ENCODE peak calls at places on chromosomes 4 and X, in seven cellular contexts. L is H9, Z is IMR-90, E is H1, X is mesendoderm, B is trophoblast cell, W is mesenchymal stem cell. A is an unnamed sample.

GRCh38 chrX:915427-916234 is 285.0 kb downstream of the SHOX start:
- DNase-seq in W (no peak), Z (no peak), L (no peak), X (no peak), E (no peak), B (no peak), A (no peak)

GRCh38 chr4:155617312-155617711 is 49.3 kb upstream of the GUCY1A1 start:
- DNase-seq in Z (peak), E (no peak), X (no peak), W (no peak), B (no peak), L (no peak), A (no peak)

GRCh38 chrX:98380106-98380505 is 1496.4 kb downstream of the RPA4 start:
- DNase-seq in X (peak), E (peak), Z (no peak), L (peak), B (no peak), W (no peak), A (no peak)

GRCh38 chr4:82776925-82777542 is 21.6 kb downstream of the SCD5 start:
- DNase-seq in W (no peak), L (peak), E (no peak), Z (peak), X (no peak), B (peak), A (no peak)

GRCh38 chr4:171203425-171203824 is 609.8 kb upstream of the GALNTL6 start:
- DNase-seq in E (peak), W (peak), L (no peak), B (peak), X (peak), Z (no peak), A (no peak)

GRCh38 chr4:158170691-158171455 is 2.0 kb downstream of the GASK1B start:
- DNase-seq in B (peak), E (no peak), X (peak), W (peak), Z (peak), L (peak), A (no peak)

GRCh38 chrX:110062919-110063318 is 60.0 kb downstream of the TMEM164 start:
- DNase-seq in Z (no peak), B (no peak), E (no peak), L (no peak), W (no peak), X (no peak), A (no peak)

GRCh38 chrX:121831601-121832000 is 784.2 kb downstream of the GLUD2 start:
- DNase-seq in Z (no peak), W (no peak), B (no peak), L (no peak), X (no peak), E (no peak), A (no peak)

GRCh38 chr4:171639540-171639939 is 173.7 kb upstream of the GALNTL6 start:
- DNase-seq in Z (no peak), B (no peak), W (no peak), X (no peak), L (no peak), E (no peak), A (no peak)

GRCh38 chr4:184348311-184349233 is 125.8 kb downstream of the IRF2 start:
- DNase-seq in W (peak), B (no peak), E (no peak), X (peak), L (no peak), Z (peak), A (no peak)

GRCh38 chr4:126451237-126451885 is 1136.6 kb downstream of the FAT4 start:
- DNase-seq in X (no peak), B (peak), W (peak), Z (peak), E (no peak), L (no peak), A (no peak)

GRCh38 chr4:4762909-4763814 is 96.3 kb upstream of the MSX1 start:
- DNase-seq in W (peak), X (peak), E (no peak), L (peak), B (peak), Z (peak), A (no peak)

GRCh38 chr4:85774000-85774399 is 299.1 kb downstream of the ARHGAP24 start:
- DNase-seq in E (no peak), X (peak), B (peak), L (no peak), W (no peak), Z (no peak), A (no peak)

GRCh38 chr4:10502717-10503116 is 45.5 kb upstream of the ZNF518B start:
- DNase-seq in X (no peak), Z (no peak), W (no peak), E (no peak), B (peak), L (no peak), A (no peak)

GRCh38 chrX:136086521-136086920 is 60.8 kb upstream of the FHL1 start:
- DNase-seq in E (no peak), Z (peak), B (no peak), L (no peak), X (no peak), W (peak), A (no peak)

GRCh38 chr4:74395633-74396032 is 30.7 kb downstream of the EREG start:
- DNase-seq in Z (peak), X (no peak), E (no peak), B (no peak), W (peak), L (no peak), A (no peak)

GRCh38 chr4:14894392-14895292 is 107.6 kb upstream of the CPEB2 start:
- DNase-seq in E (no peak), W (no peak), B (no peak), Z (no peak), X (no peak), L (no peak), A (no peak)

GRCh38 chr4:124936427-124936826 is 223.9 kb upstream of the ANKRD50 start:
- DNase-seq in Z (peak), E (no peak), X (peak), L (no peak), B (no peak), W (peak), A (no peak)

GRCh38 chr4:6714954-6715353 is 1.0 kb upstream of the BLOC1S4 start:
- DNase-seq in W (no peak), Z (no peak), L (no peak), B (no peak), X (no peak), E (no peak), A (no peak)

GRCh38 chr4:77263247-77263646 is 106.2 kb downstream of the CCNG2 start:
- DNase-seq in B (no peak), E (no peak), Z (peak), X (no peak), L (no peak), W (no peak), A (no peak)

GRCh38 chr4:123649644-123650356 is 253.2 kb downstream of the SPRY1 start:
- DNase-seq in X (peak), B (peak), E (peak), W (peak), L (peak), Z (peak), A (no peak)

GRCh38 chr4:94698187-94698586 is 59.6 kb upstream of the BMPR1B start:
- DNase-seq in Z (no peak), E (no peak), W (no peak), L (no peak), X (no peak), B (no peak), A (no peak)

GRCh38 chrX:41827886-41828285 is 95.5 kb downstream of the CASK start:
- DNase-seq in W (peak), Z (peak), E (no peak), L (no peak), X (peak), B (no peak), A (no peak)

GRCh38 chr4:112141366-112142138 is 3.7 kb upstream of the FAM241A start:
- DNase-seq in Z (no peak), W (no peak), B (no peak), X (no peak), L (no peak), E (no peak), A (no peak)

GRCh38 chr4:153808175-153808574 is 19.3 kb upstream of the SFRP2 start:
- DNase-seq in B (no peak), W (peak), E (no peak), L (no peak), Z (no peak), X (no peak), A (no peak)

GRCh38 chr4:108270466-108271450 is 102.0 kb upstream of the LEF1 start:
- DNase-seq in X (no peak), L (no peak), W (peak), B (no peak), Z (peak), E (no peak), A (no peak)

GRCh38 chr4:37733230-37733904 is 47.2 kb upstream of the RELL1 start:
- DNase-seq in W (no peak), B (no peak), Z (no peak), L (no peak), X (no peak), E (no peak), A (no peak)

GRCh38 chr4:70868778-70869177 is 29.1 kb upstream of the GRSF1 start:
- DNase-seq in Z (no peak), E (no peak), X (peak), W (no peak), L (no peak), B (no peak), A (no peak)

GRCh38 chr4:70859066-70859465 is 19.4 kb upstream of the GRSF1 start:
- DNase-seq in B (no peak), X (no peak), W (no peak), Z (no peak), E (no peak), L (no peak), A (no peak)

GRCh38 chr4:70858454-70858853 is 18.8 kb upstream of the GRSF1 start:
- DNase-seq in E (no peak), B (no peak), L (no peak), W (no peak), X (no peak), Z (no peak), A (no peak)

DNA sequence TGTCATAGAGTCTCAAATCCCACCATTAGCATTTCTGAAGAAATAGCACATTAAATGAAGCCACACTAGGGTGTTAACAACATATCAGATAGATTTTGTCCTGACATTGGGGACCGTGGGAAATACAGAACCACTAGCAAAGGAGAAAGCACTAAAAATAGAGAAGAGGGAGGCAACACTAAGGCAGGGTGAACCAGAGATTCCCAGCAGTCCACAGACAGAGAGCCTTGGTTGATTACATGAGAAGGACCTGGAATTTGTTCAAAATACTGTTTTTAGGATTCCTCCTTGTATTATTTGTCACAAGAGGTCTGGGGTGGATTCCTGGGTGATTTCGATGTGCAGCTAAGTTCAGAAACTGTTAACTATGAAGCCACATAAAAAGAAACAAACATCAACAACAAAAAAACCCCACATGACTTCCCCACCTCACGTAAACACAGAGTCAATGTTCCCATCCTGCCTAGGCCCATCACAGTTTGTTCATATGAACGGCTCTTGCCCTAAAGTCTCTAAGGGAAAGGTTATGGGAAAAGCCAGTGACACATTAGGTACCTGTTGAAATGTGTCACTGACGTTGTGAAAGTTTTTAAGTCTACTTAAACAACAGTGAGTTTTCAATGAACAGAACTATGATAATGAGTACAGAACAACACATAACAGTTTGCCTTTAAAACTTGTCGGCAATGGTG is 23.6 kb upstream of the GRSF1 start:
- DNase-seq in E (no peak), L (no peak), X (no peak), Z (no peak), B (peak), W (peak), A (no peak)
- H2BK120ac ChIP-seq in E (no peak), L (no peak), X (no peak), Z (no peak), B (no peak), W (no peak), A (no peak)

GRCh38 chr4:101695176-101695575 is 95.4 kb upstream of the BANK1 start:
- DNase-seq in W (no peak), B (no peak), L (no peak), Z (no peak), X (no peak), E (no peak), A (no peak)

GRCh38 chr4:101699441-101700117 is 91.0 kb upstream of the BANK1 start:
- DNase-seq in W (no peak), Z (no peak), B (no peak), X (no peak), L (no peak), E (no peak), A (no peak)

GRCh38 chr4:101693842-101694398 is 96.6 kb upstream of the BANK1 start:
- DNase-seq in E (no peak), L (no peak), W (no peak), X (peak), Z (no peak), B (peak), A (no peak)

GRCh38 chr4:101696276-101697010 is 94.1 kb upstream of the BANK1 start:
- DNase-seq in Z (no peak), E (no peak), W (no peak), B (no peak), L (no peak), X (no peak), A (no peak)

DNA sequence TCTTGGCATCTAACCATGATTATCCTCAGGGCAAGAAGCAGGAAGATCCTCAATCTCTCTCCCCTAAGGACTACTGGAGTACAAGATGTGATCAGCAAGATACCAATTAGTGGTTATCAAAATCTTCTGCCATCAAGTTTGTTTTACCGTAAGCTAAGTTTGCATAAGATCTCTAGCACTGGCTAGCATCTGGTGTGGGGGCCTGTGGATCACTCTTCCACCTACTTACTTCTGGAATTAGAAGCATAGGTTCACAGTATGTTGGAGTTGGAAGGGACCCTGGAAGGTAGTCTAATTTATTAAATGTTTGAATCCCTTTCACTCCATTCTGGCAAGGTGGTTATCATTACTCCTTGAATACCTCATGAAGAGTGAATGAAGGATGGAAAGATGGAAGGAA is 93.3 kb upstream of the BANK1 start:
- DNase-seq in E (no peak), L (no peak), X (peak), W (no peak), B (no peak), Z (no peak), A (no peak)
- H2BK120ac ChIP-seq in E (no peak), L (no peak), X (no peak), W (no peak), B (no peak), Z (no peak), A (no peak)

GRCh38 chr4:19119904-19120303 is 1098.3 kb upstream of the LCORL start:
- DNase-seq in Z (no peak), X (no peak), L (no peak), B (no peak), W (no peak), E (no peak), A (no peak)
- H2BK120ac ChIP-seq in Z (no peak), X (no peak), L (no peak), B (no peak), W (no peak), E (no peak), A (no peak)

GRCh38 chrX:111100191-111100590 is 4.2 kb downstream of the PAK3 start:
- DNase-seq in E (no peak), W (peak), L (peak), B (peak), X (peak), Z (peak), A (peak)
- H2BK120ac ChIP-seq in E (no peak), W (no peak), L (no peak), B (no peak), X (no peak), Z (no peak), A (no peak)

DNA sequence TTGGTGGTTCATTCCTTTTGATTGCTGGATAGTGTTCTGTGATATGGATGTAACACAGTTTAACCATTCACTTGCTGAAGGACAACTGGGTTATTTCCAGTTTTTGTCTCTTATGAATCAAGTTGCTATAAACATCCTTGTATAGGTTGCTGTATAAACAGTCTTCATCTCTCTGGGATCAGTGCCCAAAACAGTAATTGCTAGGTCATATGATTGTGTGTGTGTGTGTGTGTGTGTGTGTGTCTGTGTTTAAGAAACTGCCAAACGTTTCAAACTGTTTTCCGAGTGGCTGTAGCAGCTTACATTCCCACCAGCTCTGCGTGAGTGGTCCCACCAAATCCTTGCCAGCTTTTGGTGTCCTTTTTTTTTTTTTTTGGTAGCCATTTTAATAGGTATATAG is 60.4 kb downstream of the F11 start:
- DNase-seq in E (no peak), L (no peak), W (no peak), B (no peak), X (no peak), Z (peak), A (no peak)
- H2BK120ac ChIP-seq in E (no peak), L (no peak), W (no peak), B (no peak), X (no peak), Z (no peak), A (no peak)

GRCh38 chrX:45145492-45146215 is 55.0 kb downstream of the DIPK2B start:
- DNase-seq in W (no peak), B (no peak), L (no peak), X (no peak), E (no peak), Z (no peak), A (no peak)

GRCh38 chrX:45140812-45141211 is 59.9 kb downstream of the DIPK2B start:
- DNase-seq in B (no peak), E (no peak), W (no peak), Z (no peak), X (no peak), L (no peak), A (no peak)

GRCh38 chrX:45143455-45143854 is 57.2 kb downstream of the DIPK2B start:
- DNase-seq in E (no peak), Z (no peak), L (no peak), B (no peak), W (no peak), X (no peak), A (no peak)

GRCh38 chrX:45138525-45138924 is 62.2 kb downstream of the DIPK2B start:
- DNase-seq in X (peak), Z (no peak), B (no peak), E (no peak), W (no peak), L (no peak), A (no peak)

GRCh38 chrX:45142185-45142584 is 58.5 kb downstream of the DIPK2B start:
- DNase-seq in Z (no peak), L (no peak), B (no peak), E (no peak), X (no peak), W (no peak), A (no peak)
- H2BK120ac ChIP-seq in Z (no peak), L (no peak), B (no peak), E (no peak), X (no peak), W (no peak), A (no peak)

GRCh38 chrX:117743469-117744251 is 372.9 kb downstream of the KLHL13 start:
- DNase-seq in B (peak), W (no peak), Z (peak), L (peak), E (no peak), X (peak), A (no peak)
- H2BK120ac ChIP-seq in B (no peak), W (no peak), Z (no peak), L (no peak), E (no peak), X (no peak), A (no peak)

GRCh38 chr4:13193662-13194061 is 290.5 kb downstream of the RAB28 start:
- DNase-seq in B (no peak), E (no peak), Z (no peak), X (peak), W (no peak), L (no peak), A (no peak)
- H2BK120ac ChIP-seq in B (no peak), E (no peak), Z (no peak), X (no peak), W (no peak), L (no peak), A (no peak)

GRCh38 chr4:55035892-55036291 is 89.5 kb downstream of the KDR start:
- DNase-seq in W (no peak), E (no peak), Z (no peak), X (no peak), B (no peak), L (no peak), A (no peak)

GRCh38 chr4:55031158-55031557 is 94.2 kb downstream of the KDR start:
- DNase-seq in E (no peak), L (no peak), B (no peak), Z (no peak), X (no peak), W (no peak), A (no peak)

GRCh38 chr4:55032788-55033187 is 92.6 kb downstream of the KDR start:
- DNase-seq in Z (no peak), L (no peak), W (peak), X (peak), E (no peak), B (peak), A (no peak)

GRCh38 chr4:55032179-55032578 is 93.2 kb downstream of the KDR start:
- DNase-seq in E (no peak), B (no peak), X (no peak), Z (no peak), L (no peak), W (no peak), A (no peak)

GRCh38 chr4:55033296-55033695 is 92.1 kb downstream of the KDR start:
- DNase-seq in L (no peak), B (peak), W (no peak), X (no peak), Z (no peak), E (no peak), A (no peak)
- H2BK120ac ChIP-seq in L (no peak), B (no peak), W (no peak), X (no peak), Z (no peak), E (no peak), A (no peak)

DNA sequence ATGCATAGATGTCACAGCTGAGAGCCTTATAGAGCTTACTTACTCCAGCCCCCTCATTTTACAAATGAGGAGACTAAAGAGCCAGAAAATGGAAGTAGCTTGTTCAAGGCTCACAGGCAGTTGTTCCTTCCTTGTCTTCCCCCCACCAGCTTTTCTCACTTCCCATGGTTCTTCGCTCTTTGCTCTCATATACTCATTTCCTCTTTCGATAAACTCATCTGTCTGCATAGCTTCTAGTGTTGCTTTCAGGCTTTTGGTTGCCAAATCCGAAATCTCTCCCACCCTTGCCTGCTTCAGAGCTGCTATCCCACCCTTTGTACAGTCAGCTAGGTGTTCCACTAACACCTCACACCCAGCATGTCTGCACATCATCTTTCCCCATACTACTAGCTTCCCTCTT is 25.0 kb upstream of the GJB1 start:
- DNase-seq in E (no peak), Z (no peak), W (no peak), B (no peak), L (no peak), X (no peak), A (no peak)
- H2BK120ac ChIP-seq in E (no peak), Z (no peak), W (no peak), B (no peak), L (no peak), X (no peak), A (no peak)